ENCODE peak calls at places on chromosomes 11 and 22, in five cellular contexts. C is HCEC 1CT, Z is foreskin fibroblast, X is NCI-H510A treated with DMSO at 0.1 percent for 48 hours, T is fibroblast of the aortic adventitia. O is an unnamed sample.

GRCh38 chr22:32335471-32335870 is 22.2 kb upstream of the RFPL3 start:
- DNase-seq in Z (no peak), X (no peak), T (no peak), C (no peak), O (no peak)

GRCh38 chr22:38735126-38735464 is 20.7 kb downstream of the SUN2 start:
- DNase-seq in C (no peak), X (no peak), T (no peak), Z (no peak), O (no peak)

GRCh38 chr11:48099916-48100446 is 116.6 kb upstream of the OR4B1 start:
- DNase-seq in C (no peak), X (no peak), Z (no peak), T (no peak), O (no peak)

GRCh38 chr22:42780070-42780540 is 59.4 kb upstream of the A4GALT start:
- DNase-seq in X (peak), Z (peak), T (peak), C (peak), O (no peak)

GRCh38 chr11:65435981-65436411 is 13.4 kb downstream of the NEAT1 start:
- DNase-seq in C (no peak), T (no peak), X (no peak), Z (peak), O (no peak)

GRCh38 chr22:24124247-24124646 is 57.0 kb upstream of the SUSD2 start:
- DNase-seq in X (no peak), T (no peak), C (no peak), Z (no peak), O (no peak)

GRCh38 chr11:106159846-106160245 is 82.4 kb downstream of the AASDHPPT start:
- DNase-seq in C (peak), X (no peak), T (peak), Z (peak), O (no peak)

GRCh38 chr22:43889366-43890253 is 2.2 kb downstream of the PNPLA5 start:
- DNase-seq in T (peak), C (peak), X (no peak), Z (peak), O (no peak)

GRCh38 chr11:43746670-43747069 is 66.1 kb downstream of the HSD17B12 start:
- DNase-seq in C (no peak), Z (no peak), X (no peak), T (no peak), O (no peak)

GRCh38 chr11:107526197-107526596 is 39.3 kb downstream of the ALKBH8 start:
- DNase-seq in Z (no peak), T (no peak), X (no peak), C (no peak), O (no peak)

GRCh38 chr11:83392556-83392955 is 106.4 kb upstream of the CCDC90B start:
- DNase-seq in T (no peak), X (no peak), C (no peak), Z (no peak), O (no peak)

GRCh38 chr11:125952973-125953372 is 7.1 kb downstream of the VSIG10L2 start:
- DNase-seq in T (peak), C (no peak), Z (no peak), X (no peak), O (no peak)

GRCh38 chr22:45008853-45009751 is 703 bp downstream of the PHF21B start:
- DNase-seq in X (no peak), C (no peak), T (no peak), Z (peak), O (no peak)

GRCh38 chr11:131904756-131905155 is 534.3 kb downstream of the NTM start:
- DNase-seq in T (no peak), C (no peak), Z (no peak), X (no peak), O (no peak)

GRCh38 chr22:49723478-49724029 is 104.1 kb downstream of the BRD1 start:
- DNase-seq in X (no peak), Z (no peak), C (no peak), T (no peak), O (no peak)

GRCh38 chr11:68093565-68093964 is 27.6 kb downstream of the CHKA start:
- DNase-seq in Z (no peak), C (no peak), T (no peak), X (no peak), O (no peak)

GRCh38 chr11:69670158-69670845 is 4.9 kb downstream of the LTO1 start:
- DNase-seq in T (peak), C (peak), X (peak), Z (peak), O (peak)

GRCh38 chr11:65187146-65187675 is 5.5 kb downstream of the CAPN1 start:
- DNase-seq in X (no peak), Z (no peak), T (no peak), C (no peak), O (no peak)

GRCh38 chr11:127888396-127888795 is 699.0 kb downstream of the ETS1 start:
- DNase-seq in X (no peak), C (no peak), T (no peak), Z (no peak), O (no peak)

GRCh38 chr11:19576903-19577302 is 135.7 kb upstream of the NAV2 start:
- DNase-seq in Z (no peak), X (no peak), C (no peak), T (no peak), O (no peak)

GRCh38 chr11:78812513-78813293 is 238.0 kb upstream of the NARS2 start:
- DNase-seq in Z (no peak), X (peak), C (peak), T (no peak), O (no peak)

GRCh38 chr22:33296941-33297340 is 238.8 kb upstream of the SYN3 start:
- DNase-seq in T (no peak), X (no peak), C (no peak), Z (no peak), O (no peak)

GRCh38 chr11:133889188-133889587 is 43.9 kb upstream of the SPATA19 start:
- DNase-seq in X (no peak), T (no peak), C (no peak), Z (no peak), O (no peak)

GRCh38 chr22:41382098-41382578 is 396 bp downstream of the TEF start:
- DNase-seq in C (peak), T (peak), X (no peak), Z (peak), O (peak)

GRCh38 chr11:73916435-73916834 is 34.4 kb upstream of the DNAJB13 start:
- DNase-seq in T (peak), Z (peak), C (peak), X (no peak), O (no peak)

GRCh38 chr11:91497847-91498246 is 726.8 kb upstream of the FAT3 start:
- DNase-seq in X (no peak), C (no peak), Z (no peak), T (no peak), O (no peak)

GRCh38 chr11:125999234-125999880 is 53.5 kb downstream of the VSIG10L2 start:
- DNase-seq in C (no peak), T (peak), Z (peak), X (no peak), O (no peak)

GRCh38 chr11:23314162-23314561 is 453.9 kb upstream of the CCDC179 start:
- DNase-seq in T (no peak), C (no peak), Z (no peak), X (no peak), O (no peak)

GRCh38 chr11:346529-346928 is 22.8 kb upstream of the B4GALNT4 start:
- DNase-seq in T (no peak), X (no peak), C (no peak), Z (no peak), O (no peak)

GRCh38 chr11:12827929-12828812 is 153.9 kb downstream of the TEAD1 start:
- DNase-seq in X (peak), Z (peak), T (peak), C (peak), O (peak)

GRCh38 chr22:45202333-45203149 is 38.2 kb downstream of the KIAA0930 start:
- DNase-seq in T (no peak), Z (no peak), X (no peak), C (no peak), O (no peak)

GRCh38 chr11:114080219-114080618 is 20.7 kb downstream of the ZBTB16 start:
- DNase-seq in C (peak), X (peak), Z (peak), T (no peak), O (no peak)

GRCh38 chr11:47946682-47947575 is 33.4 kb upstream of the PTPRJ start:
- DNase-seq in X (no peak), T (peak), Z (peak), C (peak), O (peak)

GRCh38 chr11:114322934-114323333 is 26.7 kb downstream of the NNMT start:
- DNase-seq in Z (no peak), C (no peak), T (no peak), X (no peak), O (no peak)